ENCODE peak calls at places on chromosomes 2 and 18, in eight cellular contexts. O is activated CD4-positive, alpha-beta T cell treated with anti-CD3 and anti-CD28 coated beads, Interleukin-2, amount 50 U/mL, for 24 hours; M is HFFc6; Q is HEK293T; S is AML-193; T is Calu3; Y is activated naive CD4-positive, alpha-beta T cell; U is Right ventricle myocardium inferior. B is an unnamed sample.

GRCh38 chr2:168456526-168457176 is 579 bp downstream of the CERS6 start:
- DNase-seq in O (peak), M (no peak), Q (peak), S (peak), T (peak), Y (peak), U (peak), B (peak)

GRCh38 chr2:68770271-68771111 is 35.9 kb downstream of the ARHGAP25 start:
- DNase-seq in O (peak), M (no peak), Q (no peak), S (peak), T (no peak), Y (no peak), U (no peak), B (no peak)

GRCh38 chr2:218387369-218388194 is 5.5 kb downstream of the SLC11A1 start:
- DNase-seq in O (no peak), M (peak), Q (peak), S (no peak), T (no peak), Y (no peak), U (no peak), B (no peak)

GRCh38 chr18:45757005-45757404 is 33.0 kb downstream of the SLC14A1 start:
- DNase-seq in O (no peak), M (no peak), Q (no peak), S (no peak), T (no peak), Y (no peak), U (no peak), B (no peak)

GRCh38 chr2:127157651-127158460 is 50.9 kb upstream of the BIN1 start:
- DNase-seq in O (no peak), M (no peak), Q (peak), S (no peak), T (no peak), Y (no peak), U (no peak), B (no peak)

GRCh38 chr2:186968277-186968676 is 119.3 kb upstream of the ZSWIM2 start:
- DNase-seq in O (no peak), M (no peak), Q (no peak), S (no peak), T (no peak), Y (no peak), U (no peak), B (no peak)

GRCh38 chr2:221203138-221203537 is 369.0 kb downstream of the EPHA4 start:
- DNase-seq in O (no peak), M (no peak), Q (no peak), S (no peak), T (no peak), Y (no peak), U (no peak), B (no peak)

GRCh38 chr2:55519908-55520885 is 679 bp downstream of the CFAP36 start:
- DNase-seq in O (peak), M (no peak), Q (peak), S (peak), T (peak), Y (no peak), U (no peak), B (peak)

GRCh38 chr2:141329949-141330348 is 800.9 kb downstream of the LRP1B start:
- DNase-seq in O (no peak), M (no peak), Q (no peak), S (no peak), T (no peak), Y (no peak), U (no peak), B (no peak)

GRCh38 chr2:138236142-138236541 is 265.4 kb upstream of the SPOPL start:
- DNase-seq in O (no peak), M (no peak), Q (no peak), S (no peak), T (no peak), Y (no peak), U (no peak), B (no peak)

GRCh38 chr2:161165811-161166210 is 5.6 kb downstream of the TANK start:
- DNase-seq in O (no peak), M (no peak), Q (no peak), S (peak), T (no peak), Y (no peak), U (no peak), B (no peak)

GRCh38 chr2:5365871-5366461 is 326.2 kb upstream of the SOX11 start:
- DNase-seq in O (peak), M (no peak), Q (peak), S (peak), T (peak), Y (no peak), U (no peak), B (peak)

GRCh38 chr2:53217250-53217649 is 550.4 kb upstream of the CHAC2 start:
- DNase-seq in O (no peak), M (no peak), Q (no peak), S (no peak), T (no peak), Y (no peak), U (no peak), B (no peak)

GRCh38 chr2:137952586-137953129 is 11.6 kb upstream of the HNMT start:
- DNase-seq in O (no peak), M (no peak), Q (no peak), S (no peak), T (no peak), Y (no peak), U (no peak), B (peak)

GRCh38 chr2:204293884-204294535 is 251.3 kb upstream of the PARD3B start:
- DNase-seq in O (no peak), M (no peak), Q (no peak), S (no peak), T (no peak), Y (no peak), U (no peak), B (no peak)

GRCh38 chr18:21826196-21826595 is 85.6 kb downstream of the MIB1 start:
- DNase-seq in O (no peak), M (peak), Q (no peak), S (no peak), T (no peak), Y (no peak), U (no peak), B (no peak)

GRCh38 chr2:68937346-68938055 is 15.2 kb downstream of the GKN2 start:
- DNase-seq in O (no peak), M (peak), Q (no peak), S (no peak), T (no peak), Y (no peak), U (no peak), B (peak)

GRCh38 chr18:40738321-40738880 is 1216.6 kb upstream of the PIK3C3 start:
- DNase-seq in O (no peak), M (no peak), Q (no peak), S (no peak), T (no peak), Y (no peak), U (no peak), B (no peak)

GRCh38 chr2:70029814-70030409 is 57.4 kb upstream of the PCBP1 start:
- DNase-seq in O (no peak), M (no peak), Q (peak), S (no peak), T (no peak), Y (no peak), U (peak), B (peak)

GRCh38 chr18:77102246-77103040 is 30.1 kb downstream of the MBP start:
- DNase-seq in O (peak), M (peak), Q (peak), S (no peak), T (no peak), Y (no peak), U (no peak), B (peak)

B was measured in A172.